ENCODE peak calls at places on chromosomes 7 and 10, in nine cellular contexts. O is stomach, J is GM12878, A is tibial artery, M is coronary artery, K is psoas muscle, D is mammary epithelial cell, W is fibroblast of lung, B is esophagus muscularis mucosa. L is an unnamed sample.

GRCh38 chr10:102645741-102646609 is 1.7 kb downstream of the TRIM8 start:
- DNase-seq in O (peak), J (peak), A (peak), M (peak), K (peak), D (peak), W (peak), B (peak), L (no peak)

GRCh38 chr10:3372284-3372683 is 199.7 kb upstream of the PITRM1 start:
- DNase-seq in O (no peak), J (no peak), A (no peak), M (no peak), K (no peak), D (no peak), W (peak), B (peak), L (no peak)

GRCh38 chr7:21355406-21355874 is 72.4 kb upstream of the SP4 start:
- DNase-seq in O (no peak), J (peak), A (no peak), M (no peak), K (no peak), D (no peak), W (no peak), B (no peak), L (no peak)

GRCh38 chr7:15326044-15326644 is 235.7 kb downstream of the AGMO start:
- DNase-seq in O (no peak), J (no peak), A (no peak), M (no peak), K (no peak), D (no peak), W (peak), B (no peak), L (no peak)

GRCh38 chr10:17580853-17581252 is 36.3 kb downstream of the HACD1 start:
- DNase-seq in O (no peak), J (no peak), A (no peak), M (no peak), K (no peak), D (no peak), W (no peak), B (no peak), L (no peak)

GRCh38 chr10:130300608-130301025 is 164.4 kb downstream of the GLRX3 start:
- DNase-seq in O (no peak), J (no peak), A (no peak), M (no peak), K (peak), D (no peak), W (no peak), B (no peak), L (no peak)

GRCh38 chr10:113733635-113734034 is 17.8 kb upstream of the PLEKHS1 start:
- DNase-seq in O (no peak), J (no peak), A (no peak), M (no peak), K (no peak), D (no peak), W (no peak), B (no peak), L (no peak)

GRCh38 chr10:36739884-36740445 is 385.4 kb upstream of the ANKRD30A start:
- DNase-seq in O (no peak), J (no peak), A (no peak), M (no peak), K (no peak), D (no peak), W (no peak), B (no peak), L (no peak)

GRCh38 chr7:76037310-76037709 is 10.5 kb downstream of the STYXL1 start:
- DNase-seq in O (no peak), J (no peak), A (peak), M (no peak), K (peak), D (peak), W (peak), B (no peak), L (no peak)

GRCh38 chr10:102410427-102411073 is 8.0 kb downstream of the PSD start:
- DNase-seq in O (no peak), J (no peak), A (no peak), M (no peak), K (no peak), D (no peak), W (peak), B (no peak), L (no peak)

DNA sequence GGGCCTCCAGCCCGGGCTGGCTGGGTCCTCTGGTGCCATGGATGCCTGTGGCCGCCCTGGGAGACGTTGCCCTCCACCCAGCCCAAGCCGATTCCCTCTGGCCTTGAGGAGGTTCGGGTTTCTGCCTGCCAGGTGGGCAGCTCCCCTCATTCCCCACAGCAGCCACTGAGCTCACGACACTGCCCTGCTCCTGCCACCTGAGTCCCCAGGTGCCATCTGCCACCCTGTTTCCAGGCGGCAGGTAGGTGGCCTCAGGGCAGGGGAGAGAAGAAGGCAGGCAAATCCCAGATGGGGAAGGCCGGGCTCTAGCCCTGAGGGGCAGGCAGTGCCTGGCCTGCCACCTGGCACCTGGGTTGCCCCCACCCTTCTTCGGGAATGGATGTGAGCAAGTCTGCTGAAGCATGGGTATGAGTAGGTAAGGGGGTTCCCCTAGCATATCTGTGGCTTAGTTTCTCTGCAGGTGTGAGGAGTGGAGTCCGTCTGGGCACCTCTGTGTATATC is 92.2 kb upstream of the PPIF start:
- DNase-seq in O (no peak), J (no peak), A (no peak), M (no peak), K (no peak), D (no peak), W (no peak), B (no peak), L (no peak)
- H3K27ac ChIP-seq in O (peak), J (no peak), A (no peak), M (no peak), K (no peak), D (no peak), W (no peak), B (no peak), L (peak)

DNA sequence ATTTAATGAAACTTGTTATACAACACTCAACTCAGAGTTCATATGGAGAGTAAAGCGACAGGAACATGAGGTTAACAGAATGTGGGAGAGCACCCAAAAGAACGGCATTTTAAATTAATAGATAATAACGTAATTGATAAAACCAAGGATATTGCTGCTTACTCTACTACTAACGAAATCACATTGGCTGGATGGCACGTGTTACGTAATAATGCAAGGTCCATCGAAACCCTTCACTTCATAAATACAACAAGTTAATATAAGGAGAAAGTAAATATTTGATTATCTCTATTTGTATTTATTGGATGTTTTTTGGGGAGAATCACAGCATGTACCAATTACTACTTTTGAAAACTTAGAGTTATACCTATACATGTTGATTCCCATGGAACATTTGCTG is 1.5 kb downstream of the PRKG1 start:
- DNase-seq in O (no peak), J (no peak), A (no peak), M (no peak), K (no peak), D (no peak), W (no peak), B (no peak), L (no peak)
- H3K4me3 ChIP-seq in O (peak), J (no peak), A (peak), M (peak), K (peak), D (no peak), W (peak), B (peak), L (peak)

GRCh38 chr10:49803988-49804387 is 41.9 kb upstream of the OGDHL start:
- DNase-seq in O (no peak), J (no peak), A (no peak), M (no peak), K (no peak), D (no peak), W (no peak), B (no peak), L (no peak)
- TF ChIP-seq CTCF in O (no peak), J (no peak), A (no peak), M (no peak), K (no peak), D (no peak), W (no peak), B (no peak), L (no peak)

DNA sequence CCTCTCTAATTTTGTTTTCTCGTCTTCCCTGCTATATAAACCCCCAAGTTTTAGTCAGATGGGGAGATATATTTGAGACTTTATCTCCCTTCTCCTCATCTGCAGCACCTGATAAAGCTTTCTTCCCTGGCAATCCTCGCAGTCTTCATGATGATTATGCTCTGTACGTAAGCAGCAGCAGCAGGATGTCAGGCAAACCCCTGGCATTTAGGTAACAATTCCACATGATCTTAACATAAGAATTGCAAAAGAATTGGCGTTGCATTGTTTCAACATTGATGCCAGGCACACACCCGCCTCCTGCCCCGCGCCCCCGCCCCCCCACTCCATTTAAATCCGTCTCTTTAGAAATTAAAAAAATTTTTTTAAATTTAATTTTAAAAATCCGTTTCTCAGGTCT is 6.1 kb downstream of the PKD1L1 start:
- DNase-seq in O (no peak), J (no peak), A (no peak), M (no peak), K (no peak), D (no peak), W (peak), B (no peak), L (no peak)
- H3K27ac ChIP-seq in O (peak), J (no peak), A (peak), M (peak), K (peak), D (no peak), W (peak), B (peak), L (no peak)

DNA sequence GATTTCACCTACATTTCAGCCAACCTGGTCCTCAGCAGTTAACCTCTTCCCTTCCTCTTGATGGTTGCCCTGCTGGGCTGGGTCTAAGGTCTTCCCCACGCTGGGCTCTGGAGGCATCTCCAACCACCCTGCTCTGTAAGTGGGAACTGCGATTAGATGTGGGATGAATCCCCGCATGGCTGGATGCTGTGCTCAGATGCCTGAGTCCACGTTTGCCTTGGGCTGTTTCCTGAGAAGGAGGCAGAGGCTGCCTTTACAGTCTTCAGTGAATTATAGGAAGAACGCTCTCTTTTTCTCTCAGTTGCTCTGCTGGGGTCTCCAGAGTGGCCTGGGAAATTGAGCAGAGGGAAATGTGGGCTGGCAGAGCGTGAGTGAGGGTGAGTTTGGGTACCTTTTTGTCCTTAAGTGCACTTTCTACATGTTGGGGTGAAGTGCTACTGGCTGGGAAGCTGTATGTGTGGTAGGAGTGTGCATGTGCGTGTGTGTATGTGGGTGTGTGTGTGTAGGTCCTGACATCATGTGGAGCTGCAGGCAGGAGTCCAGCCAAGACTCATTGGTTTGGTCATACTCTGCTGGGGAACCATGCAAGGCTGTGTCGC is 1.5 kb downstream of the GIMAP8 start:
- DNase-seq in O (no peak), J (no peak), A (peak), M (no peak), K (no peak), D (no peak), W (no peak), B (peak), L (no peak)
- H3K4me3 ChIP-seq in O (peak), J (peak), A (peak), M (peak), K (peak), D (no peak), W (no peak), B (peak), L (peak)

DNA sequence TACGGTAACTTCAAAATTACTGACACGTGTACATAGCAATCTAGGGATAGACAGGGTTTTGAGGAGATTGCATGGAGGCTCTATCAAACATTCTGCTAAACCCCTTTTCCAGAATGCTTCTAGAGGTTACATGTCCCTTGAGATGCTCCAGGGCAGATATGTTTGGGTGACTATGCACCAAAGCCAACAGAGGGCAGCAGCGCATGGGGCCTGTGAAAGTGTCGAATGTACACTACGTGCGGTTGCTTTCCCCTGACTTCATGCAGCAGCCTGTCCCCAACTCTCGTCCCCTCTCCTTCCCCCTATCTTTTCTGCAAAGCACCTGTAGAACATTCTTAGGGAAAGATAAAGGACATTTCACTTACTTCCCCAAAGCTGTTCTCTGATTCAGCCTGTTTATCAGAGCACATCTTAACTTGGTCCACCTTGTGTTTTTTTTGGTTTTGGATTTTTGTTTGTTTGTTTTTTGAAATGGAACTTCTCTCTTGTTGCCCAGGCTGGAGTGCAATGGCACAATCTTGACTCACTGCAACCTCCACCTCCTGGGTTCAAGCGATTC is 90.2 kb downstream of the UBE3C start:
- DNase-seq in O (no peak), J (no peak), A (no peak), M (no peak), K (no peak), D (no peak), W (peak), B (no peak), L (no peak)
- TF ChIP-seq CTCF in O (no peak), J (peak), A (peak), M (no peak), K (peak), D (peak), W (peak), B (no peak), L (no peak)

DNA sequence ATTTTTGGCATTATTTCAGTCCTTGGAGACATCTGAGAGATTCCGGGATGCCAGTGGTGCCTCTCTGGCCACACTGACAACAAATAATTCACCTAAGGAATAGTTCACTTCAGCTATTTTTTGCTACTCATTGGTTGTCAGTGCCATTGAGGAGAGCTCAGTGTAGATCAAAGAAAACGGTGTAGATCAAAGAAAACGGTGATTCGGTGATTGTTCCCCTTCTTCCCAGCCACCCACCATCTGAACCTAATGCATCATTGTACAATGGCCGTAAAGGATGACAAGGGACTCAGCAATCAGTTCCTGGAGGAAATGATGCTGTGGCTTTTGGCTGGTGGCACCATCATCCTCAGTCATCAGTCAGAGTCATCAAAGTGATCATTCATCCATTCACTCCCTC is 80.6 kb downstream of the PTPRZ1 start:
- DNase-seq in O (no peak), J (no peak), A (no peak), M (no peak), K (no peak), D (no peak), W (no peak), B (no peak), L (no peak)
- H3K27ac ChIP-seq in O (no peak), J (no peak), A (no peak), M (no peak), K (no peak), D (no peak), W (no peak), B (no peak), L (no peak)

L was measured in dorsolateral prefrontal cortex.